ENCODE peak calls at places on chromosomes 13 and 19, in five cellular contexts. R, Q, E, D and F are unnamed samples.

GRCh38 chr13:71714802-71715375 is 152.1 kb downstream of the DACH1 start:
- DNase-seq in R (no peak), Q (no peak), E (no peak), D (no peak), F (no peak)

GRCh38 chr13:60427285-60427684 is 30.3 kb downstream of the TDRD3 start:
- DNase-seq in R (no peak), Q (no peak), E (no peak), D (no peak), F (no peak)

GRCh38 chr13:99993660-99994455 is 12.3 kb downstream of the ZIC2 start:
- DNase-seq in D (no peak), E (no peak), Q (no peak), R (no peak), F (no peak)

GRCh38 chr19:55637534-55637933 is 3.3 kb upstream of the ZNF580 start:
- DNase-seq in D (no peak), Q (no peak), E (no peak), R (no peak), F (no peak)

GRCh38 chr19:53136432-53136831 is 3.7 kb upstream of the ZNF415 start:
- DNase-seq in D (no peak), E (no peak), R (no peak), Q (no peak), F (no peak)

GRCh38 chr13:98719527-98720250 is 32.8 kb downstream of the SLC15A1 start:
- DNase-seq in E (no peak), R (no peak), D (no peak), Q (no peak), F (no peak)

GRCh38 chr13:37481858-37482227 is 116.7 kb downstream of the POSTN start:
- DNase-seq in E (no peak), R (no peak), D (no peak), Q (no peak), F (no peak)

GRCh38 chr19:4575978-4576933 is 16.8 kb upstream of the SEMA6B start:
- DNase-seq in R (peak), D (no peak), E (peak), Q (peak), F (peak)

GRCh38 chr13:31001647-31002046 is 69.2 kb downstream of the TEX26 start:
- DNase-seq in Q (no peak), R (peak), D (no peak), E (no peak), F (no peak)

GRCh38 chr13:109608032-109608431 is 178.4 kb downstream of the IRS2 start:
- DNase-seq in Q (no peak), E (no peak), R (no peak), D (no peak), F (no peak)

GRCh38 chr13:107329991-107330390 is 762.1 kb upstream of the ARGLU1 start:
- DNase-seq in D (no peak), R (no peak), E (no peak), Q (peak), F (peak)

GRCh38 chr19:11130824-11131455 is 24.6 kb downstream of the SPC24 start:
- DNase-seq in R (peak), E (peak), D (peak), Q (peak), F (peak)

GRCh38 chr19:53019684-53020083 is 6.0 kb downstream of the ERVV-1 start:
- DNase-seq in E (no peak), Q (no peak), R (no peak), D (no peak), F (no peak)

GRCh38 chr19:4879041-4879440 is 11.6 kb upstream of the PLIN3 start:
- DNase-seq in R (no peak), E (no peak), Q (no peak), D (no peak), F (no peak)

GRCh38 chr13:49563513-49563912 is 21.8 kb downstream of the RCBTB1 start:
- DNase-seq in E (peak), Q (no peak), R (peak), D (no peak), F (peak)

GRCh38 chr13:98300956-98301641 is 124.0 kb upstream of the RNF113B start:
- DNase-seq in D (peak), E (peak), Q (no peak), R (peak), F (peak)

GRCh38 chr19:38658462-38659306 is 11.2 kb downstream of the ACTN4 start:
- DNase-seq in Q (peak), R (peak), D (peak), E (peak), F (peak)

GRCh38 chr13:110164706-110165105 is 142.3 kb downstream of the COL4A1 start:
- DNase-seq in R (no peak), D (no peak), E (no peak), Q (no peak), F (no peak)

GRCh38 chr19:389935-390289 is 19.0 kb downstream of the C2CD4C start:
- DNase-seq in Q (no peak), D (no peak), E (no peak), R (no peak), F (no peak)

GRCh38 chr19:35042056-35042730 is 672 bp downstream of the HPN start:
- DNase-seq in D (no peak), Q (no peak), R (no peak), E (no peak), F (no peak)

GRCh38 chr13:106919638-106920037 is 351.7 kb upstream of the ARGLU1 start:
- DNase-seq in R (no peak), Q (no peak), D (no peak), E (peak), F (no peak)